ENCODE peak calls at places on chromosome 1, in eight cellular contexts. J is heart left ventricle; L is HCT116; A is fibroblast of lung; P is naive thymus-derived CD4-positive, alpha-beta T cell; U is uterus; Q is esophagus squamous epithelium; N is tibial nerve. Z is an unnamed sample.

GRCh38 chr1:225823811-225824261 is 13.9 kb downstream of the EPHX1 start:
- DNase-seq in J (no peak), L (no peak), A (no peak), P (no peak), U (no peak), Q (no peak), N (no peak), Z (no peak)

GRCh38 chr1:54777011-54777410 is 12.7 kb upstream of the PARS2 start:
- DNase-seq in J (no peak), L (no peak), A (no peak), P (no peak), U (no peak), Q (no peak), N (no peak), Z (no peak)

GRCh38 chr1:243503155-243503554 is 247.3 kb downstream of the SDCCAG8 start:
- DNase-seq in J (no peak), L (no peak), A (no peak), P (no peak), U (no peak), Q (no peak), N (no peak), Z (no peak)

GRCh38 chr1:42004860-42005259 is 86.1 kb upstream of the HIVEP3 start:
- DNase-seq in J (no peak), L (no peak), A (no peak), P (no peak), U (no peak), Q (no peak), N (no peak), Z (no peak)

GRCh38 chr1:213284626-213285025 is 233.6 kb downstream of the RPS6KC1 start:
- DNase-seq in J (no peak), L (no peak), A (peak; percentile 78), P (no peak), U (no peak), Q (no peak), N (no peak), Z (no peak)

GRCh38 chr1:165056914-165057313 is 299.6 kb downstream of the LMX1A start:
- DNase-seq in J (no peak), L (no peak), A (no peak), P (no peak), U (no peak), Q (no peak), N (no peak), Z (no peak)

GRCh38 chr1:119680723-119681122 is 31.0 kb upstream of the PHGDH start:
- DNase-seq in J (no peak), L (no peak), A (no peak), P (no peak), U (no peak), Q (no peak), N (no peak), Z (no peak)

GRCh38 chr1:3685906-3686305 is 33.6 kb downstream of the TP73 start:
- DNase-seq in J (no peak), L (no peak), A (no peak), P (no peak), U (no peak), Q (no peak), N (no peak), Z (no peak)

GRCh38 chr1:20430355-20431290 is 55.4 kb downstream of the CAMK2N1 start:
- DNase-seq in J (peak; percentile 72), L (no peak), A (peak; percentile 37), P (no peak), U (no peak), Q (no peak), N (no peak), Z (peak; percentile 41)

GRCh38 chr1:204258213-204259115 is 44.7 kb upstream of the GOLT1A start:
- DNase-seq in J (peak; percentile 79), L (peak; percentile 37), A (peak; percentile 69), P (no peak), U (peak; percentile 60), Q (no peak), N (no peak), Z (peak; percentile 57)

GRCh38 chr1:20486457-20487235 is 636 bp upstream of the CAMK2N1 start:
- DNase-seq in J (peak; percentile 88), L (no peak), A (peak; percentile 80), P (no peak), U (peak; percentile 86), Q (no peak), N (no peak), Z (peak; percentile 91)

GRCh38 chr1:12165342-12165741 is 1.4 kb upstream of the TNFRSF1B start:
- DNase-seq in J (no peak), L (no peak), A (no peak), P (no peak), U (no peak), Q (no peak), N (no peak), Z (no peak)

GRCh38 chr1:55275151-55275748 is 60.1 kb upstream of the USP24 start:
- DNase-seq in J (no peak), L (no peak), A (peak; percentile 55), P (no peak), U (no peak), Q (no peak), N (no peak), Z (peak; percentile 31)

GRCh38 chr1:70319750-70320149 is 34.8 kb downstream of the ANKRD13C start:
- DNase-seq in J (no peak), L (peak; percentile 49), A (peak; percentile 23), P (no peak), U (no peak), Q (no peak), N (no peak), Z (no peak)

GRCh38 chr1:109208847-109209463 is 4.8 kb upstream of the SARS1 start:
- DNase-seq in J (no peak), L (no peak), A (peak; percentile 62), P (no peak), U (no peak), Q (no peak), N (no peak), Z (no peak)
- H3K27ac ChIP-seq in J (no peak overlapping the region), L (no peak overlapping the region), A (no peak overlapping the region), P (no peak overlapping the region), U (no peak overlapping the region), Q (no peak overlapping the region), N (no peak overlapping the region), Z (no peak overlapping the region)

DNA sequence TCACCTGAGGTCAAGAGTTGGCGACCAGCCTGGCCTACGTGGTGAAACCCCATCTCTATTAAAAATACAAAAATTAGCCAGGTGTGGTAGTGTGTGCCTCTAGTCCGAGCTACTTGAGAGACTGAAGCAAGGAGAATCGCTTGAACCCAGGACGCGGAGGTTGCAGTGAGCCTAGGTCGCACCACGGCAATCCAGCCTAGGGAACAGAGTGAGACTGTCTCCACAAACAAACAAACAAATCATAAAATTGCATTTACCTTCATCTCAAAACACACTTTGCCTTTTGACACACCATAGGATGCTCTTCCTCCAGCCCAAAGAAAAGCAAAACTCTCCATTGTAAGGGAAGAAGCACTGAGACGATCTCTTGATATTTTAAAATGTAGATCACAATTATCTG is 4.3 kb downstream of the HNRNPU start:
- DNase-seq in J (no peak), L (no peak), A (no peak), P (no peak), U (no peak), Q (no peak), N (no peak), Z (no peak)
- H3K36me3 ChIP-seq in J (peaks cover 66% of the 10 kb centered on the region), L (peaks cover 71% of the 10 kb centered on the region), A (peaks cover 11% of the 10 kb centered on the region), P (peaks cover 35% of the 10 kb centered on the region), U (no peaks in the 10 kb centered on the region), Q (peaks cover 33% of the 10 kb centered on the region), N (no peaks in the 10 kb centered on the region), Z (peaks cover 58% of the 10 kb centered on the region)

GRCh38 chr1:18634276-18634675 is 3.6 kb downstream of the PAX7 start:
- DNase-seq in J (no peak), L (no peak), A (no peak), P (no peak), U (no peak), Q (no peak), N (no peak), Z (no peak)
- H3K4me3 ChIP-seq in J (no peak overlapping the region), L (no peak overlapping the region), A (no peak overlapping the region), P (no peak overlapping the region), U (no peak overlapping the region), Q (no peak overlapping the region), N (no peak overlapping the region), Z (no peak overlapping the region)

GRCh38 chr1:51210055-51210454 is 26.0 kb upstream of the RNF11 start:
- DNase-seq in J (no peak), L (no peak), A (no peak), P (no peak), U (no peak), Q (no peak), N (no peak), Z (no peak)
- H3K27ac ChIP-seq in J (no peak overlapping the region), L (no peak overlapping the region), A (no peak overlapping the region), P (no peak overlapping the region), U (no peak overlapping the region), Q (no peak overlapping the region), N (no peak overlapping the region), Z (no peak overlapping the region)

GRCh38 chr1:149963358-149963757 is 26.7 kb upstream of the MTMR11 start:
- DNase-seq in J (no peak), L (no peak), A (peak; percentile 13), P (no peak), U (no peak), Q (no peak), N (no peak), Z (no peak)

GRCh38 chr1:149966405-149966804 is 29.7 kb upstream of the MTMR11 start:
- DNase-seq in J (no peak), L (no peak), A (no peak), P (no peak), U (no peak), Q (no peak), N (no peak), Z (no peak)

GRCh38 chr1:149965440-149965839 is 28.8 kb upstream of the MTMR11 start:
- DNase-seq in J (no peak), L (no peak), A (no peak), P (no peak), U (no peak), Q (no peak), N (no peak), Z (no peak)

GRCh38 chr1:149962736-149963135 is 26.1 kb upstream of the MTMR11 start:
- DNase-seq in J (no peak), L (no peak), A (no peak), P (no peak), U (no peak), Q (no peak), N (no peak), Z (no peak)

DNA sequence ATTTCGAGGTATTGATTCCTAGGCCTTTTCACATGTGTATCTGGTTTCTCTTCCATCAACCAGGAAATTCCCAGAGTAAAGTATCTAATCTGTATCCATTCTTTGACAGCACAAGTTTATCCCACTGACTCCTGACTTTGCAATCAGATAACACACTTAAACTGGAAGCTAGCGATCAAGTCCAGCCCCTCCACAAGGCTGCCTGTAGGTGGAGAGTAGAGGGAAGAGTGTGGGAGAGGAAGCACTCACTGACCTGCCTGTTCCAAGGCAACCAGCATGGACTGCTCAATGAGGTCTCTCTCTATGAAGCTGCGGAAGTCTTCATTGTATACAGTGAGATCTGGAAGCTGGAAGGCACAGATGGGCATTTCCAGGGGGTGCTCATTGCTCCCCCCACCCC is 30.4 kb upstream of the MTMR11 start:
- DNase-seq in J (no peak), L (no peak), A (no peak), P (no peak), U (no peak), Q (no peak), N (no peak), Z (no peak)
- H3K36me3 ChIP-seq in J (peaks cover 96% of the 10 kb centered on the region), L (peaks cover 36% of the 10 kb centered on the region), A (peaks cover 6% of the 10 kb centered on the region), P (no peaks in the 10 kb centered on the region), U (no peaks in the 10 kb centered on the region), Q (peaks cover 10% of the 10 kb centered on the region), N (peaks cover 2% of the 10 kb centered on the region), Z (no peaks in the 10 kb centered on the region)

GRCh38 chr1:58108783-58109182 is 437.7 kb downstream of the OMA1 start:
- DNase-seq in J (no peak), L (no peak), A (no peak), P (no peak), U (no peak), Q (no peak), N (no peak), Z (no peak)
- H3K4me3 ChIP-seq in J (no peak overlapping the region), L (no peak overlapping the region), A (no peak overlapping the region), P (no peak overlapping the region), U (no peak overlapping the region), Q (no peak overlapping the region), N (no peak overlapping the region), Z (no peak overlapping the region)

GRCh38 chr1:89527256-89527655 is 2.6 kb downstream of the LRRC8B start:
- DNase-seq in J (no peak), L (no peak), A (no peak), P (no peak), U (no peak), Q (no peak), N (no peak), Z (no peak)
- H3K27ac ChIP-seq in J (no peak overlapping the region), L (no peak overlapping the region), A (no peak overlapping the region), P (peak overlapping the region; percentile 42), U (no peak overlapping the region), Q (no peak overlapping the region), N (no peak overlapping the region), Z (no peak overlapping the region)

Z was measured in transverse colon.